ENCODE peak calls at places on chromosome 18, in seven cellular contexts. S is IMR-90, X is neuronal stem cell, L is trophoblast cell, U is HepG2, C is K562, Y is GM23248. O is an unnamed sample.

GRCh38 chr18:2406544-2406943 is 164.8 kb downstream of the METTL4 start:
- DNase-seq in S (peak; percentile 66), X (no peak), L (no peak), U (no peak), C (no peak), Y (peak; percentile 33), O (no peak)

GRCh38 chr18:54671291-54671881 is 80.3 kb downstream of the DYNAP start:
- DNase-seq in S (peak; percentile 42), X (no peak), L (peak; percentile 86), U (peak; percentile 19), C (peak; percentile 17), Y (peak; percentile 54), O (no peak)

GRCh38 chr18:53629356-53629755 is 595.1 kb downstream of the MBD2 start:
- DNase-seq in S (no peak), X (no peak), L (peak; percentile 83), U (no peak), C (no peak), Y (no peak), O (no peak)

GRCh38 chr18:23752796-23753195 is 63.5 kb downstream of the LAMA3 start:
- DNase-seq in S (no peak), X (no peak), L (no peak), U (no peak), C (no peak), Y (peak; percentile 21), O (no peak)

GRCh38 chr18:75656035-75656434 is 228.5 kb upstream of the SMIM21 start:
- DNase-seq in S (no peak), X (no peak), L (no peak), U (no peak), C (no peak), Y (no peak), O (no peak)

GRCh38 chr18:72541871-72542690 is 2.1 kb downstream of the CBLN2 start:
- DNase-seq in S (no peak), X (peak; percentile 24), L (no peak), U (no peak), C (no peak), Y (no peak), O (no peak)

GRCh38 chr18:46916551-46917107 is 678 bp downstream of the PIAS2 start:
- DNase-seq in S (peak; percentile 36), X (peak; percentile 23), L (peak; percentile 12), U (peak; percentile 17), C (no peak), Y (peak; percentile 61), O (no peak)

GRCh38 chr18:38807915-38808314 is 1242.3 kb upstream of the CELF4 start:
- DNase-seq in S (no peak), X (no peak), L (peak; percentile 58), U (no peak), C (no peak), Y (no peak), O (no peak)

GRCh38 chr18:26862084-26862483 is 3.4 kb downstream of the AQP4 start:
- DNase-seq in S (no peak), X (no peak), L (no peak), U (no peak), C (no peak), Y (no peak), O (no peak)

GRCh38 chr18:48996901-48997463 is 46.2 kb upstream of the SMAD7 start:
- DNase-seq in S (peak; percentile 81), X (no peak), L (peak; percentile 95), U (peak; percentile 47), C (no peak), Y (peak; percentile 95), O (no peak)

GRCh38 chr18:48996041-48996440 is 45.3 kb upstream of the SMAD7 start:
- DNase-seq in S (no peak), X (no peak), L (peak; percentile 44), U (no peak), C (no peak), Y (no peak), O (no peak)

GRCh38 chr18:48999569-48999968 is 48.8 kb upstream of the SMAD7 start:
- DNase-seq in S (no peak), X (no peak), L (no peak), U (no peak), C (no peak), Y (no peak), O (no peak)

GRCh38 chr18:48997681-48997984 is 46.9 kb upstream of the SMAD7 start:
- DNase-seq in S (no peak), X (no peak), L (no peak), U (no peak), C (no peak), Y (no peak), O (no peak)

GRCh38 chr18:48997985-48998831 is 47.4 kb upstream of the SMAD7 start:
- DNase-seq in S (peak; percentile 97), X (no peak), L (peak; percentile 97), U (peak; percentile 45), C (peak; percentile 38), Y (peak; percentile 99), O (peak; percentile 92)
- H3K27ac ChIP-seq in S (peak overlapping the region; percentile 48), X (no peak overlapping the region), L (peak overlapping the region; percentile 56), U (no peak overlapping the region), C (no peak overlapping the region), Y (peak overlapping the region; percentile 98), O (peak overlapping the region; percentile 83)

DNA sequence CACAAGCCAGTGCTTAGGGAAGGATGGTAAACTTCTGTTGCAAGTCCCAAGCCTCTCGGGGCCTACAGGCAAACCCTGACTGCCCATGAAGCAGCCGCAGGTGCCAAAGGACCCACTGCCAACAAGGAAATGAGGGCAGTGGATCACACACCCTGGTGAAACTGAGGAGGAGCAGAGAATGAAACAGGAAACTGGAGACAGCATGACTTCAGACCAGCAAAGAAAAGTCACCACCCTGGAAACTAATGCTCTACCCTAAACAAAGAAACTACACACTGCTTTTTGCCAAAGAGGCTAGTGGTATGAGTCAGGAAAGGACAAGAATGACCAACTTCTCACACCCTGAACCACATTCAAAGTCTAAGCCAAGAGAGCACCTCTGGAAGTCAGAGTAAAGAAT is 97.2 kb downstream of the MYO5B start:
- DNase-seq in S (no peak), X (no peak), L (no peak), U (peak; percentile 24), C (no peak), Y (peak; percentile 21), O (no peak)
- H2AFZ ChIP-seq in S (no peak overlapping the region), X (no peak overlapping the region), L (no peak overlapping the region), U (no peak overlapping the region), C (no peak overlapping the region), Y (no peak overlapping the region), O (no peak overlapping the region)

DNA sequence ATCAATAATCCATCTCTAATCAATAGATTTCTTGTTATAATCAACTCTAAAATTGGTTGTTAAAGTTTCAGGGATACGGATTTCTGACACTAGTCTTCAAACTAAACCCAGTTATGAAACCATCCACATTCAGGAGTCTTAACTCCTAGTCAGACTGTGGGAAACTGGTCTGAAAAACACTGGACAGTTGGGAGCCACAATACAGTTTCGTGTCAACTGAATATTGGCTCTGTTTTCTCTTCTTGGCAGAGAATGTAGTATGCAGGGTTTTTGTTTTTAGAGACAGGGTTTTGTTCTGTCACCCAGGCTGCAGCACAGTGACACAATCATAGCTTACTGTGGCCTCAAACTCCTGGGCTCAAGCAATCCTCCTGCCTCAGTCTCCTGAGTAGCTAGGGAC is 123.1 kb downstream of the RTTN start:
- DNase-seq in S (no peak), X (no peak), L (no peak), U (no peak), C (no peak), Y (no peak), O (no peak)
- H3K4me1 ChIP-seq in S (peaks cover 1% of the 10 kb centered on the region), X (no peaks in the 10 kb centered on the region), L (no peaks in the 10 kb centered on the region), U (peaks cover 10% of the 10 kb centered on the region), C (no peaks in the 10 kb centered on the region), Y (no peaks in the 10 kb centered on the region), O (no peaks in the 10 kb centered on the region)

DNA sequence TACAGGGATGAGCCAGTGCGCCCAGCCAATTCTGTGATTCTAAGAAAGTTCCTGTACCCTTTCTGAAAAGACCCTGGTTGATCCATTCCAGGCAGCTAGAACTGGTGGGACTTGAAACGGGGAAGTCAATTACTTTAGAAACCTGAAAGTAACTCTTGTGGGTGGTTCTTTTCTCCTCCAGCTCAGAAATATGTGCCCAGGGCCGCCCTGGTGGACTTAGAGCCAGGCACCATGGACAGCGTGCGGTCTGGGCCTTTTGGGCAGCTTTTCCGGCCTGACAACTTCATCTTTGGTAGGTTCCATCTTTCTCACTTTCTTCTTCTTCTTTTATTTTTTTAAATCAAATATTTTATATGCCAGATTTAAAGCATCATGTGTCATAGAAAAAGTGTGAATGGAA is 2.7 kb downstream of the TUBB6 start:
- DNase-seq in S (no peak), X (no peak), L (peak; percentile 34), U (no peak), C (no peak), Y (peak; percentile 55), O (no peak)
- H3K27ac ChIP-seq in S (no peak overlapping the region), X (no peak overlapping the region), L (no peak overlapping the region), U (no peak overlapping the region), C (no peak overlapping the region), Y (peak overlapping the region; percentile 98), O (peak overlapping the region; percentile 96)

GRCh38 chr18:61901334-61901986 is 8.7 kb upstream of the RNF152 start:
- DNase-seq in S (peak; percentile 53), X (peak; percentile 48), L (peak; percentile 88), U (peak; percentile 35), C (peak; percentile 57), Y (peak; percentile 70), O (peak; percentile 53)
- H2AFZ ChIP-seq in S (peak overlapping the region; percentile 85), X (no peak overlapping the region), L (no peak overlapping the region), U (no peak overlapping the region), C (no peak overlapping the region), Y (no peak overlapping the region), O (peak overlapping the region; percentile 70)

GRCh38 chr18:37252854-37253396 is 312.7 kb downstream of the CELF4 start:
- DNase-seq in S (no peak), X (no peak), L (no peak), U (no peak), C (no peak), Y (no peak), O (no peak)
- H3K4me1 ChIP-seq in S (no peaks in the 10 kb centered on the region), X (no peaks in the 10 kb centered on the region), L (peaks cover 8% of the 10 kb centered on the region), U (peaks cover 8% of the 10 kb centered on the region), C (peaks cover 13% of the 10 kb centered on the region), Y (no peaks in the 10 kb centered on the region), O (no peaks in the 10 kb centered on the region)

DNA sequence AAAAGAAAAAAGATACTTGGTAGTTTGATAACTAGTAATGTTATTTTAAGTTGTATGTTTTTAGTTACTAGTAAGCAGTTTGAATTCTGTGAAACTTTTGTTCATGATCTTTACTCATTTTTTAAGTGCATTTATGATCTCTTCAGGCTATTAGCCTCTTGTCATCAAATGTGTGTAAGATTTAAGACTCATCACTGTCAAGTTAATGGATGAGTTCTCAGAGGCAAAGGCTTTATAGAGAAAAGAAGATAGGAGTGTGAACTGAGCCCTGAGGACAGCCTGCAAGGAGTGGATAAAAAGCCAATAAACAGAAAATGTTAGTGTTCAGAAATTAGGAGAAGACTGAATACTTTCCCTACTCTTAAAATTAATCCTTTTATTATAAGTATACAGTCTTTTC is 13.5 kb downstream of the NDUFV2 start:
- DNase-seq in S (no peak), X (no peak), L (no peak), U (no peak), C (no peak), Y (no peak), O (no peak)
- H3K27ac ChIP-seq in S (peak overlapping the region; percentile 23), X (no peak overlapping the region), L (no peak overlapping the region), U (no peak overlapping the region), C (peak overlapping the region; percentile 71), Y (peak overlapping the region; percentile 75), O (peak overlapping the region; percentile 58)